ENCODE peak calls at places on chromosomes 5 and 9, in six cellular contexts. P, R, F, G, C and J are unnamed samples.
A peak's percentile ranks its signal among the peaks of the same experiment; 100 is the strongest.

GRCh38 chr9:19087601-19088000 is 15.1 kb downstream of the HAUS6 start:
- DNase-seq in C (no peak), P (peak; percentile 59), G (peak; percentile 45), F (peak; percentile 69), R (peak; percentile 81), J (no peak)

GRCh38 chr9:113464672-113465271 is 1.2 kb downstream of the RGS3 start:
- DNase-seq in F (no peak), R (no peak), C (no peak), G (no peak), P (no peak), J (no peak)

GRCh38 chr5:173717959-173718358 is 101.5 kb upstream of the BOD1 start:
- DNase-seq in G (no peak), F (no peak), P (no peak), R (no peak), C (no peak), J (no peak)

GRCh38 chr9:93658184-93658925 is 82.0 kb downstream of the PHF2 start:
- DNase-seq in G (no peak), P (no peak), F (no peak), R (no peak), C (peak; percentile 45), J (peak; percentile 82)

GRCh38 chr9:98707158-98708102 is 1.3 kb downstream of the GABBR2 start:
- DNase-seq in R (peak; percentile 82), C (no peak), F (peak; percentile 14), G (peak; percentile 72), P (peak; percentile 85), J (no peak)

GRCh38 chr9:129430940-129431693 is 189.8 kb downstream of the C9orf50 start:
- DNase-seq in P (no peak), F (no peak), R (no peak), C (no peak), G (no peak), J (no peak)

GRCh38 chr9:135547756-135548736 is 2.1 kb downstream of the OBP2A start:
- DNase-seq in R (no peak), G (no peak), P (no peak), F (no peak), C (no peak), J (no peak)

GRCh38 chr9:123569343-123569694 is 213.3 kb downstream of the CRB2 start:
- DNase-seq in C (no peak), R (peak; percentile 26), G (peak; percentile 87), F (no peak), P (no peak), J (no peak)

GRCh38 chr9:93461810-93462209 is 8.4 kb upstream of the FAM120AOS start:
- DNase-seq in C (no peak), P (no peak), R (no peak), F (no peak), G (no peak), J (no peak)

GRCh38 chr9:69806642-69807041 is 14.0 kb upstream of the CFAP95 start:
- DNase-seq in G (no peak), P (no peak), F (no peak), C (no peak), R (no peak), J (no peak)

GRCh38 chr5:108251350-108251749 is 130.5 kb downstream of the FBXL17 start:
- DNase-seq in F (no peak), C (no peak), G (no peak), P (peak; percentile 12), R (no peak), J (no peak)

GRCh38 chr9:134789168-134789567 is 91.4 kb upstream of the FCN2 start:
- DNase-seq in R (no peak), G (no peak), F (no peak), C (no peak), P (no peak), J (no peak)

GRCh38 chr9:36945999-36946398 is 88.1 kb downstream of the PAX5 start:
- DNase-seq in F (no peak), C (no peak), G (no peak), P (no peak), R (no peak), J (peak; percentile 42)

GRCh38 chr9:89189215-89189614 is 10.6 kb upstream of the SHC3 start:
- DNase-seq in F (no peak), G (no peak), C (no peak), R (no peak), P (no peak), J (no peak)

GRCh38 chr9:136264046-136264802 is 18.6 kb upstream of the QSOX2 start:
- DNase-seq in F (no peak), P (no peak), C (no peak), R (no peak), G (no peak), J (no peak)

GRCh38 chr5:87116821-87117512 is 150.7 kb upstream of the RASA1 start:
- DNase-seq in C (no peak), F (no peak), G (peak; percentile 49), R (peak; percentile 23), P (peak; percentile 54), J (no peak)

GRCh38 chr5:7849531-7850240 is 1.2 kb downstream of the CFAP90 start:
- DNase-seq in F (no peak), R (no peak), G (peak; percentile 14), P (no peak), C (no peak), J (no peak)